ENCODE peak calls at places on chromosomes 1 and 21, in four cellular contexts. One of them, this sample, is unnamed. For H3K27me3, the result is how much of the 10 kb centered on the place peaks cover.

GRCh38 chr1:9150582-9151290 is 21.8 kb upstream of the GPR157 start:
- DNase-seq in mesendoderm: no peak
- DNase-seq in H1: no peak
- DNase-seq in IMR-90: peak
- DNase-seq in this sample: no peak

GRCh38 chr1:226995064-226995965 is 55.2 kb downstream of the COQ8A start:
- DNase-seq in H1: peak
- DNase-seq in IMR-90: no peak
- DNase-seq in mesendoderm: no peak
- DNase-seq in this sample: peak

GRCh38 chr1:234962340-234962989 is 166.2 kb downstream of the TOMM20 start:
- DNase-seq in IMR-90: peak
- DNase-seq in H1: no peak
- DNase-seq in mesendoderm: no peak
- DNase-seq in this sample: no peak

GRCh38 chr21:15121097-15121654 is 56.4 kb upstream of the NRIP1 start:
- DNase-seq in mesendoderm: no peak
- DNase-seq in H1: no peak
- DNase-seq in IMR-90: no peak
- DNase-seq in this sample: no peak

GRCh38 chr1:29383972-29384371 is 147.7 kb downstream of the PTPRU start:
- DNase-seq in IMR-90: peak
- DNase-seq in H1: no peak
- DNase-seq in mesendoderm: peak
- DNase-seq in this sample: no peak

GRCh38 chr1:208170252-208170651 is 73.9 kb downstream of the PLXNA2 start:
- DNase-seq in mesendoderm: no peak
- DNase-seq in H1: no peak
- DNase-seq in IMR-90: no peak
- DNase-seq in this sample: no peak

GRCh38 chr1:117110774-117111173 is 10.8 kb downstream of the TRIM45 start:
- DNase-seq in mesendoderm: no peak
- DNase-seq in IMR-90: peak
- DNase-seq in H1: no peak
- DNase-seq in this sample: no peak

GRCh38 chr21:25735895-25736597 is 1.3 kb downstream of the GABPA start:
- DNase-seq in H1: no peak
- DNase-seq in IMR-90: peak
- DNase-seq in mesendoderm: peak
- DNase-seq in this sample: no peak

GRCh38 chr21:29232601-29233541 is 65.9 kb upstream of the BACH1 start:
- DNase-seq in H1: no peak
- DNase-seq in mesendoderm: peak
- DNase-seq in IMR-90: peak
- DNase-seq in this sample: no peak

DNA sequence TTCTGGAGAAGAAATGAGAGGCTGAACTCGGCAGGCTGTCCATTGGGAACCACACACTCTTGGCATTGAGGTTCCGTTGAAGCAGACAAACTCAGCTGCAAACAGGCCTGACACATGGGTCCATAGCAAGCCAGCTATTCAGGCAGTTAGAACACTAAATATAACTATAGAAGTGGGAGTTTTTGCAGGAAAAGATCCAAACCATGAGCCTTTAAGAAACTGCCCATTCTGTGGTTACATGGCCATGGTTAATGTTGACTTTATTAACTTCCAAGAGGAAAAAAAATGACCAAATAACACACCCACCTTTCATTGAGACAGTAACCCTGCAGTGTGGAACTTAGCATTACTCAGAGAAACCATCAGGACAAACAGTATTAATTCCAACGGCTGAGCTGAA is 84.7 kb upstream of the BCL10 start:
- DNase-seq in mesendoderm: no peak
- DNase-seq in H1: no peak
- DNase-seq in IMR-90: peak
- DNase-seq in this sample: no peak
- H3K56ac ChIP-seq in mesendoderm: no peak
- H3K56ac ChIP-seq in H1: no peak
- H3K56ac ChIP-seq in IMR-90: no peak
- H3K56ac ChIP-seq in this sample: no peak

DNA sequence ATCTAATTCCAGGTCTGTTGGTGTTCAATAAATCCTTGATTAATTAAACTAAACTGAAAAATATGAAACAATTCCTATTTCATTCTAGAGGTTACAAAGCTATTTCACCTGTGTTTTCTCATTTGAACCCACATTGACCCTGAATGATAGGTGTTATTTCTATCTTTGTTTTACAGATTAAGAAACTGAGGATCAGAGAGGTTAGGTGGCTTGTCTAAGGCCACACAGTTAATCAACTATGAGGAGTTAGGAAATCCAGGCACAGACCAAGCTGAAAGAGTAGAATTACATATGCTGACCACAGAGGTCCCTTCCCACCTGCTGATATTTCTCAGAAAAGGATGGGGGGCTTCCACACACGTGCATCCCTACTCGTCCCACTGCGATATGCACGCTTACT is 487 bp downstream of the PIGR start:
- DNase-seq in H1: no peak
- DNase-seq in IMR-90: no peak
- DNase-seq in mesendoderm: no peak
- DNase-seq in this sample: no peak
- H3K27me3 ChIP-seq in H1: under half
- H3K27me3 ChIP-seq in IMR-90: half or more
- H3K27me3 ChIP-seq in mesendoderm: under half
- H3K27me3 ChIP-seq in this sample: under half

DNA sequence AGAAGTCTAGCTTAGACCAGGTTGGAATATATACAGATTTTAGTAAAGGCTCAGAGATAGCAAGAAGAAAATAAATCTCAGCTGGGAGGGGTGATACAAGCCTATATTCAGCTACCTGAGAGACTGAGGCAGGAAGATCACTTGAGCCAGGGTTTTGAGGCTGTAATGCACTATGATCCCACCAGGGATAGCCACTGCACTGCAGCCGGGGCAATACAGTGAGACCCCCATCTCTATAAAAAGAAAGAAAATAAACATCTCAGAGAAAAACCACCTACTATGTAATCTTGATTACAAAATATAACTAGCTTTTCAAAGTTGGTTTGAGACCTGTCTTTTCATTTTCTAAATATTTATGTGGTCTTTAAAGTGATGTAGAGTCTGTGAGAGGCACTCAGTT is 47.7 kb downstream of the IL23R start:
- DNase-seq in mesendoderm: no peak
- DNase-seq in IMR-90: no peak
- DNase-seq in H1: no peak
- DNase-seq in this sample: no peak
- H2AK5ac ChIP-seq in mesendoderm: no peak
- H2AK5ac ChIP-seq in IMR-90: no peak
- H2AK5ac ChIP-seq in H1: no peak
- H2AK5ac ChIP-seq in this sample: no peak

GRCh38 chr1:178792394-178792793 is 67.3 kb downstream of the RALGPS2 start:
- DNase-seq in mesendoderm: no peak
- DNase-seq in IMR-90: no peak
- DNase-seq in H1: no peak
- DNase-seq in this sample: no peak
- H3K56ac ChIP-seq in mesendoderm: no peak
- H3K56ac ChIP-seq in IMR-90: no peak
- H3K56ac ChIP-seq in H1: no peak
- H3K56ac ChIP-seq in this sample: no peak

DNA sequence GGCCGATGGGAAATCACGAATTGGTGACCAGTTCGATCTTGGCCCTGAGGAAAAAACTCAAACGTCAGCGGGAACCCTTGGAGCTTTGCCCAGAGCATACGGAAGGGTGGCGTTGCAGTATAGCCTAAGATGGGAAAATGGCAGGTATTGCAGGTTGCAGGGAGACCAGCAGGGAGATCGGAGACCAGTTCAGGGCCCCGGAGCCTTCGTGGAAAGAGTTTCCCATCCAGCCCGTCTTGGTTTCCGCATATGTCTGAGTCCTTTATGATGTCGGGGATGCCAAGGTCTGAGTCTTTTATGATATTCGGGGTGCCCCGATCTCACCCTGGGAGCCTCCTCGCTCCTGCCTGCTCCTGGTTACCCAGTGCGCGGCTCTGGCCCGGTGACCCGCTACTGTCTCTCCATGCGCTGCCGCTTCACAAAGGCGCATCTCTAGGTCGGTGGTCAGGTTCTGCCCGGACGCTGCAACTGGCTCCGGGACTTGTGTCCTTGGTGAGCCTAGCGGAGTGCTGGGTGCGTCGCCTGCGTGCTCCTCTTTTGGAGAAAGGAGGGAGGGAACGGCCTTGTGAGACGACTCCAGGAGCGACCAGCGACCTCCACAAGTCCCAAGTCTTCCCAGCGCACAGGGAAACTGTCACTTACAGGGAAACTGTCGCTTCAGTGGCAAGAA is 94.2 kb downstream of the PRKAB2 start:
- DNase-seq in mesendoderm: peak
- DNase-seq in IMR-90: no peak
- DNase-seq in H1: peak
- DNase-seq in this sample: no peak
- H3K27me3 ChIP-seq in mesendoderm: half or more
- H3K27me3 ChIP-seq in IMR-90: half or more
- H3K27me3 ChIP-seq in H1: half or more
- H3K27me3 ChIP-seq in this sample: half or more

GRCh38 chr1:22749919-22750670 is 39.5 kb downstream of the EPHB2 start:
- DNase-seq in IMR-90: peak
- DNase-seq in mesendoderm: peak
- DNase-seq in H1: no peak
- DNase-seq in this sample: no peak

GRCh38 chr1:22747021-22747734 is 36.5 kb downstream of the EPHB2 start:
- DNase-seq in mesendoderm: no peak
- DNase-seq in H1: no peak
- DNase-seq in IMR-90: peak
- DNase-seq in this sample: no peak

GRCh38 chr1:22749503-22749902 is 38.9 kb downstream of the EPHB2 start:
- DNase-seq in IMR-90: no peak
- DNase-seq in mesendoderm: no peak
- DNase-seq in H1: no peak
- DNase-seq in this sample: no peak

GRCh38 chr1:22745675-22746585 is 35.3 kb downstream of the EPHB2 start:
- DNase-seq in H1: no peak
- DNase-seq in IMR-90: peak
- DNase-seq in mesendoderm: peak
- DNase-seq in this sample: no peak

DNA sequence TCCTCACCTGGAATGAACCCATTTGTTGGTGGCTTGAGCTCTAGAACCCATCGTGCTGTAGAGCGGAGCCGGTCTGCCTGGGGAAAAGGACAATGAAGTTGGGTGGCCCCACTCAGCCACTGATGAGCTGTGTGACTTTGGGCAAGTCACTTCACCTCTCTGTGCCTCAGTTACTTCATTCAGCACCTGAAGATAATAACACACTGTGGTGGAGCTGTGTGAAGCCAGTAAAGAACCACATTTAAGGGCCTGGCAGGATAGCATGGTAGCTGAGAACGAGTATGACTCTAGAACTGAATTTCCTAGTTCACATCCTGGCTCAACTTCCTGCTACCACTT is 37.1 kb downstream of the EPHB2 start:
- DNase-seq in H1: no peak
- DNase-seq in IMR-90: no peak
- DNase-seq in mesendoderm: no peak
- DNase-seq in this sample: no peak
- H2AK5ac ChIP-seq in H1: no peak
- H2AK5ac ChIP-seq in IMR-90: peak
- H2AK5ac ChIP-seq in mesendoderm: no peak
- H2AK5ac ChIP-seq in this sample: no peak

GRCh38 chr1:54754486-54755285 is 9.6 kb downstream of the PARS2 start:
- DNase-seq in IMR-90: no peak
- DNase-seq in H1: no peak
- DNase-seq in mesendoderm: no peak
- DNase-seq in this sample: no peak
- H3K56ac ChIP-seq in IMR-90: no peak
- H3K56ac ChIP-seq in H1: no peak
- H3K56ac ChIP-seq in mesendoderm: no peak
- H3K56ac ChIP-seq in this sample: no peak

GRCh38 chr1:191624044-191624443 is 534.2 kb upstream of the RGS18 start:
- DNase-seq in H1: no peak
- DNase-seq in IMR-90: no peak
- DNase-seq in mesendoderm: no peak
- DNase-seq in this sample: no peak
- H3K27me3 ChIP-seq in H1: under half
- H3K27me3 ChIP-seq in IMR-90: under half
- H3K27me3 ChIP-seq in mesendoderm: under half
- H3K27me3 ChIP-seq in this sample: under half

This sample was measured in H9.